ENCODE peak calls at places on chromosomes 5 and 9, in seven cellular contexts. G is foreskin fibroblast, X is RWPE1, A is astrocyte, W is NCI-H1694, L is amniotic stem cell, U is KBM-7. H is an unnamed sample.

GRCh38 chr9:113574381-113575262 is 111.1 kb downstream of the RGS3 start:
- DNase-seq in X (peak; percentile 91), U (no peak), A (no peak), W (no peak), L (no peak), G (peak; percentile 37), H (no peak)

GRCh38 chr5:14035859-14036440 is 91.5 kb upstream of the DNAH5 start:
- DNase-seq in U (peak; percentile 83), G (peak; percentile 97), X (peak; percentile 97), L (peak; percentile 99), A (peak; percentile 100), W (no peak), H (peak; percentile 39)

GRCh38 chr5:150155258-150156032 is at the start of gene PDGFRB:
- DNase-seq in A (peak; percentile 78), G (peak; percentile 98), X (peak; percentile 54), U (no peak), L (peak; percentile 61), W (no peak), H (no peak)

GRCh38 chr5:6383376-6383775 is 5.0 kb upstream of the MED10 start:
- DNase-seq in A (no peak), W (no peak), U (no peak), L (no peak), X (no peak), G (no peak), H (no peak)

GRCh38 chr5:151448038-151448985 is 909 bp downstream of the SLC36A1 start:
- DNase-seq in U (peak; percentile 32), X (peak; percentile 56), W (peak; percentile 7), A (no peak), G (peak; percentile 35), L (no peak), H (peak; percentile 46)

GRCh38 chr9:91017245-91017644 is 215.6 kb downstream of the SYK start:
- DNase-seq in U (no peak), A (no peak), G (no peak), L (no peak), W (no peak), X (no peak), H (no peak)

GRCh38 chr5:141646026-141646425 is 5.2 kb downstream of the FCHSD1 start:
- DNase-seq in A (no peak), U (no peak), X (peak; percentile 54), G (no peak), W (no peak), L (no peak), H (no peak)

GRCh38 chr5:31990296-31990695 is 183.8 kb downstream of the GOLPH3 start:
- DNase-seq in G (peak; percentile 26), X (no peak), L (no peak), U (no peak), W (no peak), A (peak; percentile 30), H (no peak)

GRCh38 chr5:103808464-103809106 is 246.0 kb upstream of the NUDT12 start:
- DNase-seq in U (peak; percentile 48), A (peak; percentile 35), G (peak; percentile 56), W (peak; percentile 44), L (peak; percentile 50), X (peak; percentile 55), H (peak; percentile 64)

GRCh38 chr5:171720086-171720485 is 65.5 kb upstream of the SMIM23 start:
- DNase-seq in X (no peak), L (no peak), G (no peak), A (no peak), U (no peak), W (no peak), H (no peak)

GRCh38 chr9:128552744-128553221 is 396 bp downstream of the SPTAN1 start:
- DNase-seq in A (no peak), U (no peak), G (peak; percentile 60), X (peak; percentile 66), W (no peak), L (no peak), H (peak; percentile 59)

GRCh38 chr5:110916373-110917049 is 155.0 kb upstream of the TSLP start:
- DNase-seq in U (peak; percentile 16), X (peak; percentile 80), L (peak; percentile 57), W (no peak), A (peak; percentile 94), G (peak; percentile 93), H (no peak)

GRCh38 chr9:136437430-136437829 is 2.2 kb downstream of the INPP5E start:
- DNase-seq in X (peak; percentile 31), L (no peak), W (no peak), G (peak; percentile 68), U (no peak), A (peak; percentile 30), H (no peak)

GRCh38 chr9:89592963-89593775 is 11.6 kb upstream of the GADD45G start:
- DNase-seq in U (no peak), L (no peak), G (peak; percentile 7), A (peak; percentile 50), W (no peak), X (peak; percentile 21), H (no peak)

GRCh38 chr5:61232490-61232889 is 70.2 kb upstream of the SMIM15 start:
- DNase-seq in W (no peak), X (no peak), A (no peak), G (no peak), U (no peak), L (no peak), H (no peak)

GRCh38 chr5:174777116-174777515 is 52.7 kb downstream of the MSX2 start:
- DNase-seq in L (no peak), G (no peak), A (no peak), U (no peak), W (no peak), X (no peak), H (no peak)

GRCh38 chr9:32350682-32351081 is 33.8 kb upstream of the ACO1 start:
- DNase-seq in W (peak; percentile 62), X (peak; percentile 11), A (peak; percentile 8), U (peak; percentile 24), G (peak; percentile 11), L (no peak), H (peak; percentile 50)

GRCh38 chr9:17637229-17637628 is 58.4 kb downstream of the SH3GL2 start:
- DNase-seq in A (no peak), U (no peak), L (no peak), W (no peak), X (no peak), G (no peak), H (no peak)

GRCh38 chr5:134574521-134574920 is 49.1 kb downstream of the JADE2 start:
- DNase-seq in G (peak; percentile 60), L (no peak), A (no peak), X (no peak), U (no peak), W (no peak), H (no peak)

GRCh38 chr5:55226934-55227737 is at the start of gene MCIDAS:
- DNase-seq in W (peak; percentile 58), L (no peak), A (no peak), X (peak; percentile 90), G (peak; percentile 60), U (peak; percentile 82), H (peak; percentile 59)

GRCh38 chr9:82421498-82421897 is 432.9 kb downstream of the SPATA31D1 start:
- DNase-seq in G (no peak), X (no peak), L (no peak), A (no peak), U (no peak), W (no peak), H (no peak)

GRCh38 chr5:140072812-140073211 is 29.7 kb upstream of the NRG2 start:
- DNase-seq in L (no peak), W (no peak), G (no peak), X (no peak), A (no peak), U (no peak), H (no peak)

GRCh38 chr9:108634164-108634563 is 221.6 kb downstream of the ACTL7B start:
- DNase-seq in X (peak; percentile 85), G (peak; percentile 62), A (no peak), W (peak; percentile 39), L (no peak), U (no peak), H (no peak)

GRCh38 chr9:131668439-131669233 is 71.2 kb downstream of the RAPGEF1 start:
- DNase-seq in L (no peak), U (peak; percentile 27), W (no peak), A (peak; percentile 86), X (peak; percentile 43), G (peak; percentile 69), H (peak; percentile 54)

GRCh38 chr5:174448662-174449061 is 275.7 kb upstream of the MSX2 start:
- DNase-seq in A (peak; percentile 65), X (peak; percentile 28), W (no peak), G (no peak), L (no peak), U (no peak), H (no peak)

GRCh38 chr9:23559522-23559921 is 266.5 kb downstream of the ELAVL2 start:
- DNase-seq in L (no peak), W (no peak), U (no peak), G (no peak), A (no peak), X (no peak), H (no peak)

GRCh38 chr5:67037171-67037570 is 159.4 kb downstream of the CD180 start:
- DNase-seq in G (peak; percentile 51), X (no peak), A (no peak), W (no peak), L (no peak), U (no peak), H (no peak)